ENCODE peak calls at places on chromosome 19, in seven cellular contexts. F is small intestine; V is effector memory CD4-positive, alpha-beta T cell; A is cardiac muscle cell; D is adipocyte; Q is fibroblast of lung; R is body of pancreas. G is an unnamed sample. For H3K27me3, H3K4me1 and H3K36me3, the result is how much of the 10 kb centered on the place peaks cover.

GRCh38 chr19:5949792-5950305 is 28.1 kb downstream of the RANBP3 start:
- DNase-seq in F (no peak), V (no peak), A (no peak), D (no peak), Q (no peak), R (peak), G (peak)

GRCh38 chr19:46958542-46958941 is 61.1 kb upstream of the NPAS1 start:
- DNase-seq in F (no peak), V (no peak), A (no peak), D (peak), Q (peak), R (no peak), G (no peak)

GRCh38 chr19:33419763-33420080 is 46.2 kb downstream of the CEBPG start:
- DNase-seq in F (no peak), V (no peak), A (peak), D (no peak), Q (no peak), R (no peak), G (no peak)

GRCh38 chr19:52170863-52171320 is 529 bp downstream of the ZNF836 start:
- DNase-seq in F (no peak), V (no peak), A (peak), D (peak), Q (no peak), R (peak), G (peak)

GRCh38 chr19:43789029-43789428 is 8.3 kb upstream of the KCNN4 start:
- DNase-seq in F (no peak), V (no peak), A (peak), D (peak), Q (peak), R (no peak), G (no peak)

GRCh38 chr19:46428278-46429141 is at the start of gene PNMA8C:
- DNase-seq in F (peak), V (peak), A (peak), D (peak), Q (peak), R (peak), G (peak)

GRCh38 chr19:45059258-45059965 is 16.9 kb downstream of the ZNF296 start:
- DNase-seq in F (peak), V (peak), A (peak), D (peak), Q (peak), R (peak), G (peak)

GRCh38 chr19:45934551-45935230 is 20.1 kb upstream of the NANOS2 start:
- DNase-seq in F (no peak), V (no peak), A (no peak), D (no peak), Q (no peak), R (no peak), G (no peak)

GRCh38 chr19:33400856-33401682 is 27.6 kb downstream of the CEBPG start:
- DNase-seq in F (no peak), V (no peak), A (no peak), D (no peak), Q (no peak), R (peak), G (no peak)

GRCh38 chr19:18007939-18008673 is at the start of gene ARRDC2:
- DNase-seq in F (peak), V (peak), A (peak), D (peak), Q (peak), R (peak), G (peak)

GRCh38 chr19:18710986-18711751 is 27.7 kb downstream of the CRTC1 start:
- DNase-seq in F (no peak), V (no peak), A (no peak), D (no peak), Q (peak), R (peak), G (no peak)

GRCh38 chr19:1465191-1466016 is 13.6 kb downstream of the C19orf25 start:
- DNase-seq in F (peak), V (no peak), A (peak), D (no peak), Q (peak), R (no peak), G (peak)

GRCh38 chr19:5035817-5036732 is 67.2 kb downstream of the KDM4B start:
- DNase-seq in F (no peak), V (no peak), A (no peak), D (no peak), Q (no peak), R (no peak), G (no peak)

GRCh38 chr19:4758659-4759058 is 32.9 kb upstream of the FEM1A start:
- DNase-seq in F (no peak), V (no peak), A (no peak), D (no peak), Q (no peak), R (no peak), G (no peak)

GRCh38 chr19:19548915-19549537 is 11.0 kb downstream of the CILP2 start:
- DNase-seq in F (no peak), V (no peak), A (no peak), D (peak), Q (no peak), R (no peak), G (no peak)

GRCh38 chr19:44747739-44748425 is 626 bp upstream of the BCL3 start:
- DNase-seq in F (peak), V (no peak), A (peak), D (peak), Q (peak), R (peak), G (peak)

GRCh38 chr19:45403272-45403671 is 1.6 kb downstream of the PPP1R13L start:
- DNase-seq in F (no peak), V (no peak), A (no peak), D (no peak), Q (no peak), R (no peak), G (no peak)

GRCh38 chr19:47580397-47580796 is 7.4 kb upstream of the ZNF541 start:
- DNase-seq in F (no peak), V (no peak), A (no peak), D (no peak), Q (no peak), R (no peak), G (no peak)

GRCh38 chr19:35468637-35469036 is 20.6 kb downstream of the FFAR2 start:
- DNase-seq in F (peak), V (peak), A (peak), D (peak), Q (peak), R (peak), G (peak)

GRCh38 chr19:4455742-4456565 is 1.6 kb downstream of the UBXN6 start:
- DNase-seq in F (no peak), V (no peak), A (peak), D (peak), Q (peak), R (peak), G (peak)

GRCh38 chr19:55464669-55465068 is at the start of gene C19orf85:
- DNase-seq in F (no peak), V (no peak), A (no peak), D (no peak), Q (no peak), R (no peak), G (no peak)

GRCh38 chr19:4597975-4598671 is 38.6 kb upstream of the SEMA6B start:
- DNase-seq in F (peak), V (peak), A (peak), D (peak), Q (no peak), R (no peak), G (peak)

GRCh38 chr19:4896372-4896771 is 6.3 kb downstream of the ARRDC5 start:
- DNase-seq in F (no peak), V (no peak), A (no peak), D (no peak), Q (peak), R (peak), G (no peak)

GRCh38 chr19:408441-409005 is 424 bp downstream of the C2CD4C start:
- DNase-seq in F (no peak), V (no peak), A (peak), D (no peak), Q (no peak), R (no peak), G (no peak)
- H3K27me3 ChIP-seq in F (under half), V (under half), A (under half), D (under half), Q (under half), R (under half), G (under half)

DNA sequence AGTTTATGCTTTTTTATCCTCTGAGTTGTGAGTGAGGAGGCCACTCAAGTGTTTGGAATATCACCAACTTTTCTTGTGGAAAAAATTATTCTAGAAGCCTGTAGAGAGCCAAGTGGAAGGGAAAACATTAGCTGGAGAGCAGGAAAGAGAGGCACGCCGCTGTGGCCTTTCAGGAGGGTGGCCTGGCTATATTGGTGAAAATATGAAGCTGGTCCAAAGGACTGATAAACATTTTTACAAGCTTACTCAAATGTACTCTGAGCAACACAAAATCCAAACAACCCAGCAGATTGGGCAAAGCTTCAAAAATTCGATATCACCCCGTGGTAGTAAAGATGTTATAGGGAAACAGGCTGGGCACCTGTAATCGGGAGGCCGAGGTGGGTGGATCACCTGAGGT is 2.4 kb upstream of the EIF3G start:
- DNase-seq in F (no peak), V (no peak), A (no peak), D (peak), Q (peak), R (no peak), G (peak)
- H3K4me1 ChIP-seq in F (under half), V (under half), A (under half), D (under half), Q (under half), R (under half), G (under half)

GRCh38 chr19:49855676-49856573 is 5.0 kb downstream of the PTOV1 start:
- DNase-seq in F (no peak), V (no peak), A (no peak), D (no peak), Q (no peak), R (peak), G (no peak)
- H3K36me3 ChIP-seq in F (under half), V (under half), A (under half), D (half or more), Q (under half), R (under half), G (under half)

DNA sequence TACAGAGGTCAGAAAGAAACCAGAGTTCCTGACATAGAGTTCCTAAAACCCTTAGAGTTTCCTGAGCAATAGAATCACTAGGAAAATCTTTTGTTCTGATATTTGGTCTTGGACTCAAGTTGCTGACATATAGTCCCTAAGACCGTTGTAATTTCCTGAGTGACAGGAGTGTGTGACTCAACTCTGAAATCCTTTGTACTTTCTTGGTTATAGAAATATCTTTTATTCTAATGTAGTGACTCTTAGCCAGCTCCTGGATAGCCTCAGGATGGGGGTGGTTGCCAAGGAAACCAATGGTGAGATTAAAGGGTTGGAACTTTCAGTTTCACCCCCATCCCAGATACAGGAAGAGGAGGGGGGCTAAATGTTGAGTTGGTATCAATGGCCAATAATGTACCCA is 41.9 kb downstream of the MBD3L2B start:
- DNase-seq in F (no peak), V (no peak), A (no peak), D (no peak), Q (no peak), R (no peak), G (no peak)
- H3K27me3 ChIP-seq in F (under half), V (under half), A (under half), D (under half), Q (under half), R (under half), G (under half)

DNA sequence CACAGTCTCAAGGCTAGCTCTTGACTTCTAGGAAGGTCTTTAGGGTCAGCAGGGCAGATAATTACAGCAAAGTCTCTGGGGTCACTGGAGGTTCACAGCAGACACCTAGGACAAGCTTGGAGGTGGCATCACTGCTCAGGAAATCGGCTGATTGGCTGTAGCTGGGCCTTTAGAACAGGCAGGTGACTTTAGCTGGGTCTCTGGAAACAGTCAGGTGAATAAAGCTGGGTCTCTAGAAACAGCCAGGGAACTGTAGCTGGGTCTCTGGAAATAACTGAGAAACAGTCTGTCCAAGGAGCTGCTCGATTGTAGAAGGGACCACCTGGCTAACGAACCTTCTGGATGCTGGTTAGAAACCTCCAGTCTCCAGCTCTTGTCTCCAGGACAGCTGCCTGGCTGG is 10.0 kb downstream of the LAIR1 start:
- DNase-seq in F (no peak), V (no peak), A (no peak), D (no peak), Q (no peak), R (no peak), G (no peak)
- H3K4me1 ChIP-seq in F (under half), V (under half), A (under half), D (under half), Q (under half), R (under half), G (under half)

GRCh38 chr19:40234429-40235237 is 8.1 kb upstream of the CCNP start:
- DNase-seq in F (no peak), V (no peak), A (no peak), D (no peak), Q (no peak), R (no peak), G (no peak)
- H3K36me3 ChIP-seq in F (under half), V (half or more), A (under half), D (half or more), Q (under half), R (under half), G (half or more)

GRCh38 chr19:13095934-13096890 is 6.4 kb downstream of the LYL1 start:
- DNase-seq in F (no peak), V (no peak), A (peak), D (no peak), Q (no peak), R (no peak), G (no peak)
- H3K27me3 ChIP-seq in F (under half), V (under half), A (half or more), D (under half), Q (under half), R (under half), G (under half)

DNA sequence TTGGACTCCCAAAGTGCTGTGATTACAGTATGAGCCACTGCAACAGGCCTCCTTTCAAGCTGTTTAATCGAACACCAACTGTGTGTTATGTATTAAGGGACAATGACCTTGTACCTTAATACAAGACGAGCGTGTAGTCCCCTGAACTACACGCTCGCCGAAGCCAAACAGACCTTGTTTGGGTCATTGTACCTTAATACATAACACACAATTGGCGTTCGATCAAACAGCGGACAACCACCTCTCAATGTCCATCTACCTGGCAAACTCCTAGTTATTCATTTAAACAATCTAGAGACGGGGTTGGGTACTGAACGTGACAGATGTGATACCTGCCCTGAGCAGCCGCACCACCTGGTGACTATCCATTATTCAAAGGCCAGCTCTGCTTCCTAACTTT is 1.3 kb downstream of the CHERP start:
- DNase-seq in F (no peak), V (no peak), A (no peak), D (no peak), Q (no peak), R (no peak), G (no peak)
- H3K4me1 ChIP-seq in F (under half), V (under half), A (under half), D (under half), Q (under half), R (under half), G (under half)

G was measured in thyroid gland.